ENCODE peak calls at places on chromosomes 16 and 17, in ten cellular contexts. A, H, S, Y, T, R, K, F, Q and E are unnamed samples.

GRCh38 chr16:9946022-9946720 is 236.1 kb downstream of the GRIN2A start:
- DNase-seq in A (no peak), F (no peak), R (no peak), Q (no peak), T (no peak), Y (no peak), S (no peak), K (no peak), H (no peak), E (no peak)

GRCh38 chr16:78227855-78228254 is 128.4 kb downstream of the WWOX start:
- DNase-seq in H (no peak), K (no peak), S (no peak), T (no peak), F (no peak), A (no peak), Y (no peak), R (no peak), Q (peak), E (no peak)

GRCh38 chr16:15874745-15875314 is 13.6 kb downstream of the CEP20 start:
- DNase-seq in S (no peak), Q (peak), A (peak), K (peak), H (no peak), T (peak), F (peak), R (no peak), Y (peak), E (no peak)

GRCh38 chr16:24537474-24538337 is 1.7 kb upstream of the RBBP6 start:
- DNase-seq in Y (no peak), Q (no peak), A (no peak), F (no peak), K (no peak), R (no peak), H (no peak), S (no peak), T (no peak), E (no peak)

GRCh38 chr17:3710951-3711383 is 12.7 kb upstream of the HASPIN start:
- DNase-seq in K (peak), A (no peak), Y (no peak), F (no peak), T (peak), H (peak), S (no peak), R (peak), Q (no peak), E (no peak)

GRCh38 chr17:4728124-4728523 is 3.1 kb upstream of the MED11 start:
- DNase-seq in R (no peak), A (no peak), K (no peak), H (no peak), S (no peak), Y (no peak), F (no peak), Q (no peak), T (no peak), E (no peak)

GRCh38 chr16:15672514-15673167 is 22.6 kb downstream of the NDE1 start:
- DNase-seq in K (peak), T (peak), A (no peak), Y (peak), Q (peak), H (peak), S (peak), F (peak), R (peak), E (peak)

GRCh38 chr17:66549731-66550207 is 247.4 kb downstream of the PRKCA start:
- DNase-seq in F (no peak), H (no peak), Y (peak), A (no peak), S (no peak), Q (no peak), T (peak), K (no peak), R (no peak), E (no peak)

GRCh38 chr17:77654296-77654695 is 304.2 kb upstream of the TNRC6C start:
- DNase-seq in R (no peak), T (no peak), S (peak), K (no peak), H (no peak), Y (no peak), A (no peak), Q (no peak), F (no peak), E (peak)

GRCh38 chr17:45370949-45371413 is 54.2 kb upstream of the MAP3K14 start:
- DNase-seq in T (no peak), F (no peak), Q (no peak), Y (no peak), R (no peak), K (no peak), H (no peak), A (no peak), S (no peak), E (peak)

GRCh38 chr17:64920026-64920418 is 744 bp upstream of the LRRC37A3 start:
- DNase-seq in R (no peak), T (no peak), Q (no peak), F (no peak), K (no peak), S (no peak), H (no peak), Y (no peak), A (no peak), E (no peak)

GRCh38 chr17:49450181-49450580 is 35.5 kb upstream of the PHB1 start:
- DNase-seq in Q (no peak), A (no peak), R (no peak), F (no peak), S (no peak), T (no peak), H (no peak), K (no peak), Y (no peak), E (no peak)

GRCh38 chr17:32555611-32556310 is 69.0 kb downstream of the CDK5R1 start:
- DNase-seq in T (no peak), Q (no peak), A (no peak), H (no peak), K (no peak), F (no peak), Y (no peak), S (no peak), R (no peak), E (no peak)

GRCh38 chr16:3997231-3997841 is 116.8 kb upstream of the CREBBP start:
- DNase-seq in K (no peak), R (no peak), T (no peak), F (no peak), Y (no peak), H (no peak), Q (no peak), S (peak), A (no peak), E (no peak)

GRCh38 chr17:1546292-1546922 is 16.2 kb downstream of the PITPNA start:
- DNase-seq in T (no peak), S (no peak), F (no peak), Y (no peak), H (no peak), Q (no peak), R (no peak), A (no peak), K (no peak), E (no peak)

GRCh38 chr17:27939489-27940465 is 46.6 kb upstream of the LYRM9 start:
- DNase-seq in A (no peak), H (no peak), S (no peak), R (no peak), F (no peak), Q (no peak), Y (no peak), K (no peak), T (no peak), E (no peak)

GRCh38 chr16:10749680-10750035 is 6.0 kb downstream of the NUBP1 start:
- DNase-seq in H (no peak), Q (no peak), S (peak), Y (no peak), A (no peak), F (no peak), K (no peak), R (no peak), T (no peak), E (peak)

GRCh38 chr17:31425646-31426045 is 34.2 kb downstream of the RAB11FIP4 start:
- DNase-seq in A (no peak), R (no peak), F (peak), H (no peak), Q (peak), Y (no peak), K (no peak), T (no peak), S (peak), E (no peak)

GRCh38 chr17:72618018-72618509 is 474.4 kb downstream of the SLC39A11 start:
- DNase-seq in Q (no peak), S (no peak), F (no peak), A (no peak), R (no peak), H (no peak), Y (no peak), T (no peak), K (peak), E (no peak)

GRCh38 chr16:11583171-11583570 is 3.5 kb downstream of the LITAF start:
- DNase-seq in S (peak), K (no peak), Y (no peak), T (peak), R (no peak), A (no peak), F (no peak), Q (no peak), H (no peak), E (no peak)

GRCh38 chr17:63991611-63992010 is 6.5 kb upstream of the PRR29 start:
- DNase-seq in Y (no peak), H (no peak), K (no peak), R (no peak), A (no peak), F (no peak), S (peak), T (no peak), Q (no peak), E (peak)

GRCh38 chr17:58092797-58093385 is 9.7 kb downstream of the DYNLL2 start:
- DNase-seq in H (no peak), R (no peak), Q (no peak), T (no peak), K (no peak), F (no peak), A (no peak), Y (no peak), S (no peak), E (no peak)

GRCh38 chr17:76957600-76958464 is 89.6 kb downstream of the MGAT5B start:
- DNase-seq in Y (no peak), T (peak), H (no peak), R (no peak), A (no peak), K (no peak), F (no peak), S (no peak), Q (no peak), E (no peak)

GRCh38 chr17:48240562-48241130 is 133.1 kb downstream of the SNX11 start:
- DNase-seq in R (no peak), T (peak), H (no peak), Q (no peak), S (no peak), K (no peak), A (no peak), F (no peak), Y (no peak), E (no peak)

GRCh38 chr17:56602292-56603130 is 9.0 kb downstream of the NOG start:
- DNase-seq in T (no peak), F (no peak), A (no peak), K (peak), H (no peak), Q (no peak), S (no peak), R (peak), Y (no peak), E (no peak)

GRCh38 chr17:76716834-76717205 is 6.1 kb upstream of the MXRA7 start:
- DNase-seq in H (no peak), S (no peak), F (no peak), K (no peak), Q (no peak), R (no peak), Y (peak), A (no peak), T (peak), E (peak)

GRCh38 chr16:21247376-21247775 is 13.9 kb downstream of the ANKS4B start:
- DNase-seq in R (no peak), S (no peak), Y (no peak), K (no peak), Q (no peak), H (no peak), T (no peak), A (no peak), F (no peak), E (no peak)

GRCh38 chr17:81794509-81794908 is 9.4 kb upstream of the GCGR start:
- DNase-seq in H (no peak), S (no peak), Q (no peak), F (no peak), K (no peak), R (no peak), A (no peak), Y (no peak), T (no peak), E (peak)

GRCh38 chr17:50052241-50052788 is 3.6 kb upstream of the ITGA3 start:
- DNase-seq in A (no peak), Q (peak), T (no peak), S (no peak), R (no peak), F (no peak), H (no peak), Y (no peak), K (no peak), E (no peak)

GRCh38 chr16:8866118-8866883 is 2.5 kb downstream of the CARHSP1 start:
- DNase-seq in K (no peak), T (peak), Y (no peak), H (no peak), R (no peak), Q (no peak), F (peak), S (no peak), A (peak), E (no peak)

GRCh38 chr16:80573700-80574120 is 32.9 kb downstream of the DYNLRB2 start:
- DNase-seq in Y (no peak), H (no peak), S (no peak), R (no peak), F (no peak), Q (peak), A (no peak), T (no peak), K (no peak), E (no peak)

GRCh38 chr16:16175296-16175695 is 48.0 kb downstream of the ABCC6 start:
- DNase-seq in T (no peak), H (no peak), Y (no peak), S (no peak), R (no peak), Q (no peak), F (no peak), K (no peak), A (no peak), E (no peak)

GRCh38 chr16:87295259-87295658 is 21.9 kb downstream of the C16orf95 start:
- DNase-seq in T (no peak), Y (no peak), S (no peak), Q (no peak), F (no peak), K (no peak), H (no peak), A (no peak), R (no peak), E (no peak)

GRCh38 chr17:75152971-75153853 is 1.1 kb downstream of the JPT1 start:
- DNase-seq in T (peak), R (no peak), H (no peak), S (no peak), Q (peak), F (no peak), A (no peak), Y (no peak), K (peak), E (peak)

GRCh38 chr16:74186589-74186988 is 110.0 kb upstream of the PSMD7 start:
- DNase-seq in Q (peak), A (no peak), Y (peak), F (no peak), R (no peak), K (no peak), T (peak), H (no peak), S (no peak), E (no peak)

GRCh38 chr17:70296456-70296855 is 127.1 kb downstream of the KCNJ2 start:
- DNase-seq in A (no peak), Y (no peak), T (no peak), K (no peak), F (no peak), H (no peak), S (no peak), Q (no peak), R (no peak), E (no peak)